ENCODE peak calls at places on chromosomes 5 and 9, in nine cellular contexts. T is endothelial cell of umbilical vein, R is heart left ventricle, W is HepG2, D is psoas muscle, U is uterus, L is stomach, S is PC-9, Y is PC-3. V is an unnamed sample. For H3K9me3, the result is how much of the 10 kb centered on the place peaks cover.

GRCh38 chr9:116543731-116544400 is 143.2 kb upstream of the TRIM32 start:
- DNase-seq in L (no peak), R (peak), D (peak), U (no peak), S (no peak), Y (no peak), T (no peak), W (no peak), V (no peak)

GRCh38 chr5:134457801-134458200 is 46.1 kb upstream of the CDKN2AIPNL start:
- DNase-seq in U (no peak), T (no peak), D (no peak), Y (no peak), R (no peak), W (no peak), L (no peak), S (no peak), V (no peak)

GRCh38 chr5:118791986-118792734 is 196.2 kb downstream of the DTWD2 start:
- DNase-seq in L (peak), U (peak), W (peak), T (peak), S (peak), Y (peak), D (no peak), R (no peak), V (no peak)

GRCh38 chr5:172896465-172896864 is 62.4 kb downstream of the ERGIC1 start:
- DNase-seq in Y (no peak), U (no peak), T (no peak), D (peak), S (no peak), L (no peak), W (no peak), R (no peak), V (no peak)

GRCh38 chr9:80698725-80699124 is 990.6 kb downstream of the TLE1 start:
- DNase-seq in R (no peak), Y (peak), S (no peak), L (no peak), D (no peak), T (no peak), W (no peak), U (no peak), V (no peak)

GRCh38 chr9:127684576-127684975 is 22.2 kb upstream of the CFAP157 start:
- DNase-seq in W (no peak), D (no peak), Y (peak), S (peak), U (no peak), T (no peak), L (no peak), R (no peak), V (no peak)

GRCh38 chr5:127987354-127988148 is 96.0 kb upstream of the SLC12A2 start:
- DNase-seq in L (no peak), U (no peak), S (no peak), T (no peak), W (no peak), R (no peak), Y (no peak), D (no peak), V (no peak)

GRCh38 chr5:170880084-170880483 is 18.3 kb downstream of the RANBP17 start:
- DNase-seq in S (no peak), L (no peak), Y (no peak), D (no peak), T (no peak), R (no peak), W (no peak), U (no peak), V (no peak)

GRCh38 chr5:83077662-83078261 is 415 bp downstream of the XRCC4 start:
- DNase-seq in W (peak), S (no peak), Y (no peak), D (no peak), R (no peak), T (no peak), U (no peak), L (no peak), V (no peak)

GRCh38 chr5:132684496-132684895 is 10.7 kb downstream of the IL4 start:
- DNase-seq in Y (no peak), S (no peak), R (no peak), W (no peak), D (no peak), U (no peak), T (no peak), L (no peak), V (no peak)

GRCh38 chr5:143934821-143935220 is 122.9 kb downstream of the HMHB1 start:
- DNase-seq in W (no peak), T (no peak), Y (no peak), D (no peak), U (no peak), S (no peak), L (no peak), R (no peak), V (no peak)

GRCh38 chr9:116084497-116084896 is 69.1 kb upstream of the PAPPA start:
- DNase-seq in R (no peak), S (no peak), L (no peak), U (no peak), W (no peak), Y (no peak), T (no peak), D (no peak), V (no peak)

GRCh38 chr9:1055156-1055555 is 5.0 kb downstream of the DMRT2 start:
- DNase-seq in L (no peak), W (no peak), T (no peak), R (no peak), U (no peak), D (no peak), Y (peak), S (no peak), V (no peak)

GRCh38 chr9:79581794-79582193 is 10.0 kb downstream of the TLE4 start:
- DNase-seq in S (no peak), T (peak), Y (peak), R (no peak), L (no peak), D (no peak), U (no peak), W (peak), V (no peak)

GRCh38 chr5:14734382-14734781 is 69.9 kb downstream of the OTULIN start:
- DNase-seq in R (no peak), W (no peak), D (no peak), T (no peak), L (no peak), S (no peak), Y (no peak), U (no peak), V (no peak)

GRCh38 chr5:78755822-78756429 is 107.4 kb upstream of the LHFPL2 start:
- DNase-seq in T (no peak), D (no peak), S (no peak), Y (peak), W (no peak), L (no peak), R (no peak), U (no peak), V (no peak)

GRCh38 chr5:173234129-173234793 is 745 bp downstream of the NKX2-5 start:
- DNase-seq in L (no peak), T (no peak), Y (no peak), U (no peak), D (no peak), W (no peak), R (no peak), S (peak), V (no peak)

GRCh38 chr9:87497604-87498045 is at the start of gene DAPK1:
- DNase-seq in Y (no peak), T (peak), D (peak), W (peak), R (peak), U (peak), S (peak), L (peak), V (peak)

GRCh38 chr5:59759600-59760357 is 133.7 kb downstream of the PDE4D start:
- DNase-seq in Y (peak), R (no peak), L (no peak), T (peak), D (no peak), W (no peak), U (no peak), S (peak), V (no peak)

GRCh38 chr9:123121457-123121856 is 88.0 kb downstream of the GPR21 start:
- DNase-seq in T (no peak), D (no peak), Y (no peak), S (no peak), L (no peak), U (no peak), W (peak), R (no peak), V (no peak)
- H3K27ac ChIP-seq in T (no peak), D (no peak), Y (no peak), S (no peak), L (no peak), U (no peak), W (peak), R (no peak), V (no peak)

GRCh38 chr9:114154597-114155102 is 687 bp upstream of the COL27A1 start:
- DNase-seq in L (no peak), U (no peak), R (no peak), S (no peak), W (no peak), D (no peak), Y (no peak), T (peak), V (no peak)

GRCh38 chr9:114155967-114156294 is 594 bp downstream of the COL27A1 start:
- DNase-seq in Y (no peak), L (no peak), W (no peak), D (no peak), U (no peak), T (no peak), R (no peak), S (no peak), V (no peak)

GRCh38 chr9:114156311-114156657 is 947 bp downstream of the COL27A1 start:
- DNase-seq in L (peak), D (no peak), Y (no peak), T (no peak), W (no peak), S (no peak), R (no peak), U (no peak), V (no peak)

GRCh38 chr9:114155263-114155966 is at the start of gene COL27A1:
- DNase-seq in T (peak), R (peak), L (peak), D (peak), S (peak), U (peak), Y (peak), W (peak), V (peak)

GRCh38 chr9:114153761-114154596 is 1.4 kb upstream of the COL27A1 start:
- DNase-seq in Y (peak), T (no peak), U (no peak), D (no peak), W (peak), L (peak), S (no peak), R (no peak), V (no peak)
- TF ChIP-seq CTCF in Y (peak), T (no peak), U (peak), D (peak), W (peak), L (no peak), S (no peak), R (peak), V (peak)

GRCh38 chr5:1737790-1738405 is 61.7 kb downstream of the MRPL36 start:
- DNase-seq in S (peak), W (peak), T (peak), Y (peak), D (no peak), R (no peak), L (peak), U (no peak), V (no peak)
- H3K9me3 ChIP-seq in S (under half), W (under half), T (under half), Y (under half), D (under half), R (under half), L (under half), U (under half), V (under half)

GRCh38 chr5:151029179-151029855 is 8.9 kb downstream of the GPX3 start:
- DNase-seq in Y (no peak), U (no peak), T (no peak), D (peak), S (no peak), W (no peak), R (no peak), L (no peak), V (no peak)
- H3K27ac ChIP-seq in Y (no peak), U (peak), T (no peak), D (peak), S (no peak), W (no peak), R (peak), L (peak), V (peak)

GRCh38 chr5:135667662-135668061 is 88.9 kb upstream of the CXCL14 start:
- DNase-seq in W (peak), L (no peak), T (no peak), Y (no peak), S (no peak), R (no peak), D (no peak), U (no peak), V (no peak)
- TF ChIP-seq CTCF in W (no peak), L (no peak), T (no peak), Y (no peak), S (no peak), R (no peak), D (no peak), U (no peak), V (no peak)